ENCODE peak calls at places on chromosomes 7 and 10, in nine cellular contexts. One of them, this sample, is unnamed.

GRCh38 chr10:127413326-127413725 is 135.8 kb upstream of the NPS start:
- DNase-seq in transverse colon: no peak
- DNase-seq in ovary: no peak
- DNase-seq in uterus: no peak
- DNase-seq in prostate gland: no peak
- DNase-seq in H1: no peak
- DNase-seq in esophagus squamous epithelium: no peak
- DNase-seq in IMR-90: no peak
- DNase-seq in HCT116: no peak
- DNase-seq in this sample: no peak

GRCh38 chr7:30224511-30225031 is 59.8 kb upstream of the ZNRF2 start:
- DNase-seq in H1: no peak
- DNase-seq in prostate gland: no peak
- DNase-seq in HCT116: no peak
- DNase-seq in IMR-90: peak; percentile 30
- DNase-seq in esophagus squamous epithelium: no peak
- DNase-seq in ovary: no peak
- DNase-seq in transverse colon: no peak
- DNase-seq in uterus: no peak
- DNase-seq in this sample: no peak

GRCh38 chr7:123916240-123916724 is 8.8 kb upstream of the SPAM1 start:
- DNase-seq in uterus: no peak
- DNase-seq in H1: no peak
- DNase-seq in ovary: no peak
- DNase-seq in transverse colon: peak; percentile 33
- DNase-seq in esophagus squamous epithelium: no peak
- DNase-seq in IMR-90: peak; percentile 0
- DNase-seq in prostate gland: no peak
- DNase-seq in HCT116: peak; percentile 35
- DNase-seq in this sample: no peak

GRCh38 chr10:6665847-6666246 is 85.8 kb upstream of the PRKCQ start:
- DNase-seq in uterus: no peak
- DNase-seq in prostate gland: no peak
- DNase-seq in ovary: no peak
- DNase-seq in IMR-90: no peak
- DNase-seq in transverse colon: no peak
- DNase-seq in H1: no peak
- DNase-seq in esophagus squamous epithelium: no peak
- DNase-seq in HCT116: no peak
- DNase-seq in this sample: no peak

GRCh38 chr7:134632937-134633540 is 13.6 kb upstream of the BPGM start:
- DNase-seq in prostate gland: no peak
- DNase-seq in HCT116: peak; percentile 51
- DNase-seq in uterus: no peak
- DNase-seq in esophagus squamous epithelium: no peak
- DNase-seq in IMR-90: peak; percentile 69
- DNase-seq in H1: no peak
- DNase-seq in transverse colon: no peak
- DNase-seq in ovary: no peak
- DNase-seq in this sample: no peak

GRCh38 chr7:122628651-122629411 is 70.1 kb downstream of the RNF133 start:
- DNase-seq in H1: no peak
- DNase-seq in prostate gland: no peak
- DNase-seq in ovary: no peak
- DNase-seq in esophagus squamous epithelium: no peak
- DNase-seq in IMR-90: no peak
- DNase-seq in uterus: no peak
- DNase-seq in transverse colon: no peak
- DNase-seq in HCT116: no peak
- DNase-seq in this sample: no peak

GRCh38 chr10:36559990-36560389 is 565.4 kb upstream of the ANKRD30A start:
- DNase-seq in H1: no peak
- DNase-seq in prostate gland: no peak
- DNase-seq in HCT116: no peak
- DNase-seq in uterus: no peak
- DNase-seq in ovary: no peak
- DNase-seq in IMR-90: peak; percentile 8
- DNase-seq in transverse colon: no peak
- DNase-seq in esophagus squamous epithelium: no peak
- DNase-seq in this sample: no peak

GRCh38 chr10:63197304-63198092 is 64.4 kb downstream of the NRBF2 start:
- DNase-seq in uterus: no peak
- DNase-seq in ovary: no peak
- DNase-seq in IMR-90: peak; percentile 93
- DNase-seq in esophagus squamous epithelium: no peak
- DNase-seq in HCT116: no peak
- DNase-seq in transverse colon: no peak
- DNase-seq in prostate gland: no peak
- DNase-seq in H1: no peak
- DNase-seq in this sample: no peak

GRCh38 chr7:31890751-31891150 is 179.5 kb downstream of the PDE1C start:
- DNase-seq in esophagus squamous epithelium: no peak
- DNase-seq in H1: no peak
- DNase-seq in HCT116: no peak
- DNase-seq in IMR-90: no peak
- DNase-seq in transverse colon: no peak
- DNase-seq in prostate gland: no peak
- DNase-seq in ovary: no peak
- DNase-seq in uterus: no peak
- DNase-seq in this sample: no peak

GRCh38 chr7:87475359-87476178 is at the start of gene ABCB4:
- DNase-seq in esophagus squamous epithelium: no peak
- DNase-seq in H1: peak; percentile 54
- DNase-seq in IMR-90: no peak
- DNase-seq in ovary: peak; percentile 36
- DNase-seq in HCT116: no peak
- DNase-seq in transverse colon: peak; percentile 10
- DNase-seq in uterus: no peak
- DNase-seq in prostate gland: no peak
- DNase-seq in this sample: peak; percentile 18

GRCh38 chr7:87474533-87475358 is 734 bp downstream of the ABCB4 start:
- DNase-seq in H1: no peak
- DNase-seq in prostate gland: no peak
- DNase-seq in HCT116: no peak
- DNase-seq in uterus: no peak
- DNase-seq in IMR-90: no peak
- DNase-seq in transverse colon: peak; percentile 11
- DNase-seq in esophagus squamous epithelium: no peak
- DNase-seq in ovary: no peak
- DNase-seq in this sample: no peak

GRCh38 chr7:87471430-87471829 is 4.0 kb downstream of the ABCB4 start:
- DNase-seq in prostate gland: no peak
- DNase-seq in IMR-90: no peak
- DNase-seq in HCT116: no peak
- DNase-seq in uterus: no peak
- DNase-seq in ovary: no peak
- DNase-seq in esophagus squamous epithelium: no peak
- DNase-seq in transverse colon: no peak
- DNase-seq in H1: no peak
- DNase-seq in this sample: no peak

GRCh38 chr7:87474046-87474445 is 1.4 kb downstream of the ABCB4 start:
- DNase-seq in HCT116: no peak
- DNase-seq in prostate gland: no peak
- DNase-seq in transverse colon: no peak
- DNase-seq in H1: no peak
- DNase-seq in IMR-90: no peak
- DNase-seq in esophagus squamous epithelium: no peak
- DNase-seq in uterus: no peak
- DNase-seq in ovary: no peak
- DNase-seq in this sample: no peak

GRCh38 chr7:87473192-87473591 is 2.3 kb downstream of the ABCB4 start:
- DNase-seq in IMR-90: no peak
- DNase-seq in ovary: no peak
- DNase-seq in prostate gland: no peak
- DNase-seq in transverse colon: no peak
- DNase-seq in H1: no peak
- DNase-seq in esophagus squamous epithelium: no peak
- DNase-seq in uterus: no peak
- DNase-seq in HCT116: no peak
- DNase-seq in this sample: no peak
- TF ChIP-seq POLR2A in IMR-90: no peak
- TF ChIP-seq POLR2A in ovary: no peak
- TF ChIP-seq POLR2A in prostate gland: no peak
- TF ChIP-seq POLR2A in transverse colon: no peak
- TF ChIP-seq POLR2A in H1: no peak
- TF ChIP-seq POLR2A in esophagus squamous epithelium: no peak
- TF ChIP-seq POLR2A in uterus: no peak
- TF ChIP-seq POLR2A in HCT116: no peak
- TF ChIP-seq POLR2A in this sample: no peak

GRCh38 chr7:129054438-129055293 is at the start of gene TNPO3:
- DNase-seq in H1: peak; percentile 95
- DNase-seq in ovary: peak; percentile 95
- DNase-seq in IMR-90: peak; percentile 88
- DNase-seq in uterus: peak; percentile 93
- DNase-seq in transverse colon: peak; percentile 96
- DNase-seq in HCT116: peak; percentile 90
- DNase-seq in esophagus squamous epithelium: peak; percentile 60
- DNase-seq in prostate gland: peak; percentile 94
- DNase-seq in this sample: peak; percentile 94
- TF ChIP-seq CTCF in H1: no peak
- TF ChIP-seq CTCF in ovary: no peak
- TF ChIP-seq CTCF in IMR-90: no peak
- TF ChIP-seq CTCF in uterus: no peak
- TF ChIP-seq CTCF in transverse colon: no peak
- TF ChIP-seq CTCF in HCT116: no peak
- TF ChIP-seq CTCF in esophagus squamous epithelium: no peak
- TF ChIP-seq CTCF in prostate gland: no peak
- TF ChIP-seq CTCF in this sample: no peak

DNA sequence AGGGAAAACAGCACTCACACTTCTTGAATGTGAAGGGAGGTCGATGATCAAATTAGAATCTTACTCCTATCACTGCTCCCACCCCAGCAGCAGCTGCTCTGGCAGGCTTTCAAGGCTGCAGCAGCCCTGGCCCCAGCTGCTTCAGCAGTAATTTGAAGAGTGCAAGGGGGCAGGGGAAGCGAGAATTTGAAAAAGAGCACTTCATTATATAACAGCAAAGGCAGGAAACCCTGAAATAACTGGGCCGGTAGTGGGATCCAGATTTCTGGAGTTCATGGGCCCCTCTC is 44.9 kb downstream of the MYPN start:
- DNase-seq in H1: peak; percentile 53
- DNase-seq in ovary: peak; percentile 73
- DNase-seq in IMR-90: peak; percentile 85
- DNase-seq in HCT116: no peak
- DNase-seq in prostate gland: no peak
- DNase-seq in esophagus squamous epithelium: no peak
- DNase-seq in uterus: peak; percentile 47
- DNase-seq in transverse colon: no peak
- DNase-seq in this sample: peak; percentile 58
- H3K27ac ChIP-seq in H1: peak overlapping the region; percentile 46
- H3K27ac ChIP-seq in ovary: no peak overlapping the region
- H3K27ac ChIP-seq in IMR-90: peak overlapping the region; percentile 86
- H3K27ac ChIP-seq in HCT116: peak overlapping the region; percentile 19
- H3K27ac ChIP-seq in prostate gland: no peak overlapping the region
- H3K27ac ChIP-seq in esophagus squamous epithelium: no peak overlapping the region
- H3K27ac ChIP-seq in uterus: no peak overlapping the region
- H3K27ac ChIP-seq in transverse colon: no peak overlapping the region
- H3K27ac ChIP-seq in this sample: peak overlapping the region; percentile 79

GRCh38 chr7:106048621-106049020 is 63.5 kb downstream of the SYPL1 start:
- DNase-seq in uterus: no peak
- DNase-seq in transverse colon: no peak
- DNase-seq in IMR-90: no peak
- DNase-seq in ovary: peak; percentile 13
- DNase-seq in HCT116: no peak
- DNase-seq in H1: no peak
- DNase-seq in prostate gland: no peak
- DNase-seq in esophagus squamous epithelium: no peak
- DNase-seq in this sample: no peak
- TF ChIP-seq POLR2A in uterus: no peak
- TF ChIP-seq POLR2A in transverse colon: no peak
- TF ChIP-seq POLR2A in IMR-90: no peak
- TF ChIP-seq POLR2A in ovary: no peak
- TF ChIP-seq POLR2A in HCT116: no peak
- TF ChIP-seq POLR2A in H1: no peak
- TF ChIP-seq POLR2A in prostate gland: no peak
- TF ChIP-seq POLR2A in esophagus squamous epithelium: no peak
- TF ChIP-seq POLR2A in this sample: no peak

GRCh38 chr10:97612386-97612785 is 20.9 kb downstream of the MORN4 start:
- DNase-seq in ovary: no peak
- DNase-seq in HCT116: peak; percentile 42
- DNase-seq in esophagus squamous epithelium: no peak
- DNase-seq in H1: no peak
- DNase-seq in prostate gland: peak; percentile 13
- DNase-seq in uterus: no peak
- DNase-seq in IMR-90: peak; percentile 55
- DNase-seq in transverse colon: no peak
- DNase-seq in this sample: no peak
- TF ChIP-seq CTCF in ovary: no peak
- TF ChIP-seq CTCF in HCT116: peak; percentile 56
- TF ChIP-seq CTCF in esophagus squamous epithelium: peak; percentile 36
- TF ChIP-seq CTCF in H1: no peak
- TF ChIP-seq CTCF in prostate gland: no peak
- TF ChIP-seq CTCF in uterus: peak; percentile 52
- TF ChIP-seq CTCF in IMR-90: peak; percentile 58
- TF ChIP-seq CTCF in transverse colon: peak; percentile 32
- TF ChIP-seq CTCF in this sample: peak; percentile 59

GRCh38 chr7:299169-299568 is 9.2 kb downstream of the FOXL3 start:
- DNase-seq in HCT116: no peak
- DNase-seq in prostate gland: no peak
- DNase-seq in uterus: no peak
- DNase-seq in IMR-90: no peak
- DNase-seq in transverse colon: no peak
- DNase-seq in ovary: no peak
- DNase-seq in H1: peak; percentile 36
- DNase-seq in esophagus squamous epithelium: no peak
- DNase-seq in this sample: no peak

GRCh38 chr7:296546-296945 is 6.6 kb downstream of the FOXL3 start:
- DNase-seq in uterus: no peak
- DNase-seq in transverse colon: no peak
- DNase-seq in H1: no peak
- DNase-seq in HCT116: no peak
- DNase-seq in ovary: no peak
- DNase-seq in esophagus squamous epithelium: no peak
- DNase-seq in IMR-90: no peak
- DNase-seq in prostate gland: no peak
- DNase-seq in this sample: no peak

GRCh38 chr7:298375-298702 is 8.4 kb downstream of the FOXL3 start:
- DNase-seq in IMR-90: no peak
- DNase-seq in ovary: no peak
- DNase-seq in transverse colon: no peak
- DNase-seq in prostate gland: no peak
- DNase-seq in esophagus squamous epithelium: no peak
- DNase-seq in uterus: no peak
- DNase-seq in HCT116: no peak
- DNase-seq in H1: no peak
- DNase-seq in this sample: no peak

GRCh38 chr7:298739-299138 is 8.8 kb downstream of the FOXL3 start:
- DNase-seq in uterus: no peak
- DNase-seq in IMR-90: no peak
- DNase-seq in transverse colon: no peak
- DNase-seq in H1: no peak
- DNase-seq in HCT116: no peak
- DNase-seq in prostate gland: no peak
- DNase-seq in ovary: no peak
- DNase-seq in esophagus squamous epithelium: no peak
- DNase-seq in this sample: no peak

GRCh38 chr7:297611-298374 is 7.8 kb downstream of the FOXL3 start:
- DNase-seq in HCT116: no peak
- DNase-seq in ovary: no peak
- DNase-seq in esophagus squamous epithelium: no peak
- DNase-seq in H1: no peak
- DNase-seq in IMR-90: no peak
- DNase-seq in prostate gland: no peak
- DNase-seq in transverse colon: no peak
- DNase-seq in uterus: no peak
- DNase-seq in this sample: no peak
- H3K27ac ChIP-seq in HCT116: no peak overlapping the region
- H3K27ac ChIP-seq in ovary: no peak overlapping the region
- H3K27ac ChIP-seq in esophagus squamous epithelium: no peak overlapping the region
- H3K27ac ChIP-seq in H1: no peak overlapping the region
- H3K27ac ChIP-seq in IMR-90: no peak overlapping the region
- H3K27ac ChIP-seq in prostate gland: no peak overlapping the region
- H3K27ac ChIP-seq in transverse colon: no peak overlapping the region
- H3K27ac ChIP-seq in uterus: no peak overlapping the region
- H3K27ac ChIP-seq in this sample: no peak overlapping the region